ENCODE peak calls at places on chromosomes 2 and 18, in four cellular contexts. One of them, this sample, is unnamed.

GRCh38 chr2:1512321-1513289 is 99.3 kb downstream of the TPO start:
- DNase-seq in H1: no peak
- DNase-seq in GM12878: no peak
- DNase-seq in K562: no peak
- DNase-seq in this sample: no peak

GRCh38 chr18:3129053-3129864 is 90.5 kb downstream of the MYOM1 start:
- DNase-seq in H1: peak; percentile 89
- DNase-seq in GM12878: no peak
- DNase-seq in K562: peak; percentile 93
- DNase-seq in this sample: peak; percentile 82

GRCh38 chr18:2036136-2036535 is 535.2 kb downstream of the METTL4 start:
- DNase-seq in H1: no peak
- DNase-seq in GM12878: no peak
- DNase-seq in K562: no peak
- DNase-seq in this sample: no peak

GRCh38 chr2:181762000-181762399 is 81.7 kb upstream of the NEUROD1 start:
- DNase-seq in H1: no peak
- DNase-seq in GM12878: no peak
- DNase-seq in K562: no peak
- DNase-seq in this sample: no peak

GRCh38 chr2:135874966-135875365 is 1.3 kb downstream of the MCM6 start:
- DNase-seq in H1: no peak
- DNase-seq in GM12878: no peak
- DNase-seq in K562: peak; percentile 13
- DNase-seq in this sample: no peak

GRCh38 chr2:25740810-25741381 is 67.5 kb upstream of the DTNB start:
- DNase-seq in H1: no peak
- DNase-seq in GM12878: no peak
- DNase-seq in K562: no peak
- DNase-seq in this sample: no peak

GRCh38 chr2:179936654-179937053 is 70.4 kb downstream of the CWC22 start:
- DNase-seq in H1: peak; percentile 77
- DNase-seq in GM12878: no peak
- DNase-seq in K562: peak; percentile 73
- DNase-seq in this sample: peak; percentile 74

GRCh38 chr2:106159867-106160785 is 34.0 kb downstream of the UXS1 start:
- DNase-seq in H1: no peak
- DNase-seq in GM12878: no peak
- DNase-seq in K562: no peak
- DNase-seq in this sample: no peak

GRCh38 chr2:134657650-134658250 is 61.0 kb downstream of the TMEM163 start:
- DNase-seq in H1: peak; percentile 68
- DNase-seq in GM12878: no peak
- DNase-seq in K562: peak; percentile 39
- DNase-seq in this sample: peak; percentile 23

GRCh38 chr18:78416853-78417252 is 562.8 kb upstream of the SALL3 start:
- DNase-seq in H1: no peak
- DNase-seq in GM12878: no peak
- DNase-seq in K562: no peak
- DNase-seq in this sample: no peak

GRCh38 chr2:174510583-174511189 is 23.9 kb upstream of the GPR155 start:
- DNase-seq in H1: no peak
- DNase-seq in GM12878: no peak
- DNase-seq in K562: peak; percentile 22
- DNase-seq in this sample: peak; percentile 25

GRCh38 chr2:7649461-7650228 is 732.4 kb downstream of the RNF144A start:
- DNase-seq in H1: no peak
- DNase-seq in GM12878: no peak
- DNase-seq in K562: no peak
- DNase-seq in this sample: no peak

GRCh38 chr2:240558229-240558885 is 569 bp upstream of the ANKMY1 start:
- DNase-seq in H1: no peak
- DNase-seq in GM12878: no peak
- DNase-seq in K562: no peak
- DNase-seq in this sample: no peak

GRCh38 chr2:13662055-13662454 is 945.3 kb downstream of the TRIB2 start:
- DNase-seq in H1: no peak
- DNase-seq in GM12878: no peak
- DNase-seq in K562: no peak
- DNase-seq in this sample: no peak

GRCh38 chr18:74654637-74655036 is 57.0 kb downstream of the ZNF407 start:
- DNase-seq in H1: no peak
- DNase-seq in GM12878: no peak
- DNase-seq in K562: no peak
- DNase-seq in this sample: no peak

GRCh38 chr2:238104521-238105311 is 4.6 kb downstream of the ESPNL start:
- DNase-seq in H1: peak; percentile 48
- DNase-seq in GM12878: no peak
- DNase-seq in K562: no peak
- DNase-seq in this sample: no peak

GRCh38 chr2:212745359-212745758 is 206.8 kb upstream of the ERBB4 start:
- DNase-seq in H1: no peak
- DNase-seq in GM12878: no peak
- DNase-seq in K562: no peak
- DNase-seq in this sample: no peak

GRCh38 chr2:165070089-165070488 is 114.8 kb upstream of the SLC38A11 start:
- DNase-seq in H1: no peak
- DNase-seq in GM12878: no peak
- DNase-seq in K562: no peak
- DNase-seq in this sample: no peak

GRCh38 chr2:129806985-129807384 is 172.5 kb upstream of the RAB6C start:
- DNase-seq in H1: no peak
- DNase-seq in GM12878: no peak
- DNase-seq in K562: no peak
- DNase-seq in this sample: no peak

GRCh38 chr2:222180619-222181018 is 118.2 kb downstream of the PAX3 start:
- DNase-seq in H1: no peak
- DNase-seq in GM12878: no peak
- DNase-seq in K562: no peak
- DNase-seq in this sample: no peak
- TF ChIP-seq BRCA1 in H1: no peak
- TF ChIP-seq BRCA1 in GM12878: no peak
- TF ChIP-seq BRCA1 in K562: no peak
- TF ChIP-seq BRCA1 in this sample: no peak

GRCh38 chr2:98559581-98559980 is 48.7 kb downstream of the COA5 start:
- DNase-seq in H1: no peak
- DNase-seq in GM12878: no peak
- DNase-seq in K562: no peak
- DNase-seq in this sample: no peak
- H3K36me3 ChIP-seq in H1: peaks cover 45% of the 10 kb centered on the region
- H3K36me3 ChIP-seq in GM12878: peaks cover 22% of the 10 kb centered on the region
- H3K36me3 ChIP-seq in K562: peaks cover 26% of the 10 kb centered on the region
- H3K36me3 ChIP-seq in this sample: peaks cover 6% of the 10 kb centered on the region

GRCh38 chr2:72929010-72929409 is 11.7 kb downstream of the EMX1 start:
- DNase-seq in H1: no peak
- DNase-seq in GM12878: no peak
- DNase-seq in K562: no peak
- DNase-seq in this sample: no peak
- TF ChIP-seq BRCA1 in H1: no peak
- TF ChIP-seq BRCA1 in GM12878: no peak
- TF ChIP-seq BRCA1 in K562: no peak
- TF ChIP-seq BRCA1 in this sample: no peak

GRCh38 chr18:58379443-58379842 is 249.4 kb downstream of the ALPK2 start:
- DNase-seq in H1: no peak
- DNase-seq in GM12878: no peak
- DNase-seq in K562: no peak
- DNase-seq in this sample: no peak
- H3K36me3 ChIP-seq in H1: peaks cover 38% of the 10 kb centered on the region
- H3K36me3 ChIP-seq in GM12878: no peaks in the 10 kb centered on the region
- H3K36me3 ChIP-seq in K562: peaks cover 9% of the 10 kb centered on the region
- H3K36me3 ChIP-seq in this sample: peaks cover 8% of the 10 kb centered on the region

GRCh38 chr2:6352247-6352646 is 513.5 kb downstream of the CMPK2 start:
- DNase-seq in H1: no peak
- DNase-seq in GM12878: peak; percentile 94
- DNase-seq in K562: no peak
- DNase-seq in this sample: no peak
- TF ChIP-seq BRCA1 in H1: no peak
- TF ChIP-seq BRCA1 in GM12878: no peak
- TF ChIP-seq BRCA1 in K562: no peak
- TF ChIP-seq BRCA1 in this sample: no peak

GRCh38 chr2:74168739-74169138 is 9.9 kb downstream of the MOB1A start:
- DNase-seq in H1: no peak
- DNase-seq in GM12878: no peak
- DNase-seq in K562: no peak
- DNase-seq in this sample: no peak
- H3K36me3 ChIP-seq in H1: peaks cover 83% of the 10 kb centered on the region
- H3K36me3 ChIP-seq in GM12878: peaks cover 42% of the 10 kb centered on the region
- H3K36me3 ChIP-seq in K562: peaks cover 87% of the 10 kb centered on the region
- H3K36me3 ChIP-seq in this sample: peaks cover 66% of the 10 kb centered on the region

GRCh38 chr2:58614259-58614658 is 373.1 kb upstream of the FANCL start:
- DNase-seq in H1: no peak
- DNase-seq in GM12878: no peak
- DNase-seq in K562: no peak
- DNase-seq in this sample: no peak
- TF ChIP-seq BRCA1 in H1: no peak
- TF ChIP-seq BRCA1 in GM12878: no peak
- TF ChIP-seq BRCA1 in K562: no peak
- TF ChIP-seq BRCA1 in this sample: no peak

GRCh38 chr2:71395471-71395870 is 57.9 kb upstream of the DYSF start:
- DNase-seq in H1: no peak
- DNase-seq in GM12878: no peak
- DNase-seq in K562: no peak
- DNase-seq in this sample: peak; percentile 13
- H3K36me3 ChIP-seq in H1: peaks cover 70% of the 10 kb centered on the region
- H3K36me3 ChIP-seq in GM12878: peaks cover 26% of the 10 kb centered on the region
- H3K36me3 ChIP-seq in K562: peaks cover 86% of the 10 kb centered on the region
- H3K36me3 ChIP-seq in this sample: peaks cover 82% of the 10 kb centered on the region

GRCh38 chr2:183069174-183069573 is 9.4 kb upstream of the DUSP19 start:
- DNase-seq in H1: no peak
- DNase-seq in GM12878: no peak
- DNase-seq in K562: peak; percentile 42
- DNase-seq in this sample: no peak
- TF ChIP-seq BRCA1 in H1: no peak
- TF ChIP-seq BRCA1 in GM12878: no peak
- TF ChIP-seq BRCA1 in K562: no peak
- TF ChIP-seq BRCA1 in this sample: no peak

This sample was measured in HepG2.